ENCODE peak calls at places on chromosomes 11 and 22, in six cellular contexts. C is CD8-positive, alpha-beta T cell; P is adrenal gland; W is brain microvascular endothelial cell; D is foreskin fibroblast; V is heart left ventricle. L is an unnamed sample.

GRCh38 chr11:18752502-18752901 is 26.5 kb upstream of the IGSF22 start:
- DNase-seq in C (no peak), P (no peak), W (no peak), D (no peak), V (no peak), L (no peak)

GRCh38 chr11:19232910-19233503 is 7.7 kb downstream of the E2F8 start:
- DNase-seq in C (no peak), P (no peak), W (peak), D (peak), V (no peak), L (no peak)

GRCh38 chr11:116694017-116694725 is 78.6 kb downstream of the BUD13 start:
- DNase-seq in C (no peak), P (no peak), W (no peak), D (no peak), V (no peak), L (no peak)

GRCh38 chr11:71580057-71581003 is 2.3 kb downstream of the KRTAP5-11 start:
- DNase-seq in C (peak), P (peak), W (peak), D (peak), V (peak), L (peak)

GRCh38 chr11:104522650-104523049 is 358.7 kb upstream of the PDGFD start:
- DNase-seq in C (no peak), P (no peak), W (peak), D (no peak), V (no peak), L (no peak)

GRCh38 chr11:122834065-122834464 is 4.2 kb upstream of the CRTAM start:
- DNase-seq in C (no peak), P (no peak), W (no peak), D (no peak), V (no peak), L (no peak)

GRCh38 chr11:112715091-112715490 is 246.1 kb upstream of the NCAM1 start:
- DNase-seq in C (no peak), P (no peak), W (no peak), D (no peak), V (no peak), L (no peak)

GRCh38 chr11:4203603-4204360 is 109.2 kb downstream of the RRM1 start:
- DNase-seq in C (no peak), P (no peak), W (no peak), D (no peak), V (no peak), L (no peak)

GRCh38 chr11:3226846-3227567 is 5.2 kb downstream of the MRGPRE start:
- DNase-seq in C (no peak), P (peak), W (no peak), D (no peak), V (no peak), L (no peak)

GRCh38 chr11:67466367-67466766 is 2.7 kb downstream of the TMEM134 start:
- DNase-seq in C (no peak), P (no peak), W (no peak), D (no peak), V (no peak), L (no peak)

GRCh38 chr11:118623291-118623655 is 15.9 kb downstream of the PHLDB1 start:
- DNase-seq in C (no peak), P (peak), W (no peak), D (no peak), V (no peak), L (no peak)

GRCh38 chr11:45805305-45806071 is 539 bp downstream of the SLC35C1 start:
- DNase-seq in C (no peak), P (peak), W (peak), D (peak), V (peak), L (peak)

GRCh38 chr11:46229250-46229649 is 48.2 kb upstream of the CREB3L1 start:
- DNase-seq in C (no peak), P (no peak), W (no peak), D (no peak), V (no peak), L (no peak)

GRCh38 chr11:117663389-117663788 is 133.6 kb downstream of the DSCAML1 start:
- DNase-seq in C (no peak), P (no peak), W (no peak), D (no peak), V (no peak), L (no peak)

GRCh38 chr11:23404225-23405160 is 544.2 kb upstream of the CCDC179 start:
- DNase-seq in C (no peak), P (no peak), W (no peak), D (no peak), V (no peak), L (no peak)

GRCh38 chr22:27387561-27387960 is 414.0 kb downstream of the MN1 start:
- DNase-seq in C (no peak), P (no peak), W (no peak), D (no peak), V (no peak), L (no peak)

GRCh38 chr11:92843455-92843854 is 126.0 kb upstream of the MTNR1B start:
- DNase-seq in C (no peak), P (no peak), W (no peak), D (no peak), V (no peak), L (no peak)

GRCh38 chr11:106077609-106078517 is at the start of gene AASDHPPT:
- DNase-seq in C (no peak), P (peak), W (peak), D (no peak), V (no peak), L (no peak)

GRCh38 chr11:45374130-45374529 is 88.0 kb upstream of the SYT13 start:
- DNase-seq in C (no peak), P (no peak), W (no peak), D (no peak), V (no peak), L (no peak)

GRCh38 chr22:48436201-48436931 is 1391.3 kb downstream of the BRD1 start:
- DNase-seq in C (no peak), P (no peak), W (no peak), D (no peak), V (no peak), L (no peak)

GRCh38 chr11:1400168-1401000 is 10.7 kb downstream of the BRSK2 start:
- DNase-seq in C (no peak), P (no peak), W (no peak), D (no peak), V (no peak), L (no peak)

GRCh38 chr11:129018991-129019390 is 76.3 kb upstream of the TP53AIP1 start:
- DNase-seq in C (no peak), P (no peak), W (no peak), D (no peak), V (no peak), L (no peak)

GRCh38 chr11:12100429-12100828 is 10.0 kb upstream of the MICAL2 start:
- DNase-seq in C (no peak), P (no peak), W (no peak), D (no peak), V (no peak), L (no peak)

GRCh38 chr11:96506953-96507354 is 117.1 kb downstream of the JRKL start:
- DNase-seq in C (no peak), P (no peak), W (no peak), D (no peak), V (no peak), L (no peak)

GRCh38 chr11:17389205-17389956 is 922 bp upstream of the KCNJ11 start:
- DNase-seq in C (peak), P (peak), W (no peak), D (no peak), V (peak), L (peak)

GRCh38 chr22:24426436-24426835 is 963 bp upstream of the ADORA2A start:
- DNase-seq in C (no peak), P (no peak), W (no peak), D (no peak), V (no peak), L (no peak)

GRCh38 chr11:71452354-71453020 is 516 bp upstream of the NADSYN1 start:
- DNase-seq in C (peak), P (peak), W (peak), D (peak), V (peak), L (no peak)

GRCh38 chr22:33922268-33922667 is 2.0 kb upstream of the LARGE1 start:
- DNase-seq in C (no peak), P (peak), W (peak), D (no peak), V (peak), L (peak)
- TF ChIP-seq CTCF in C (no peak), P (no peak), W (no peak), D (no peak), V (no peak), L (no peak)

GRCh38 chr22:38074181-38075104 is 9.5 kb downstream of the SLC16A8 start:
- DNase-seq in C (no peak), P (no peak), W (no peak), D (no peak), V (no peak), L (no peak)
- TF ChIP-seq CTCF in C (no peak), P (no peak), W (peak), D (peak), V (no peak), L (peak)

GRCh38 chr11:73726825-73727224 is 34.0 kb downstream of the RAB6A start:
- DNase-seq in C (no peak), P (no peak), W (no peak), D (no peak), V (no peak), L (no peak)

GRCh38 chr11:73734996-73735395 is 25.9 kb downstream of the RAB6A start:
- DNase-seq in C (no peak), P (no peak), W (no peak), D (no peak), V (no peak), L (no peak)

GRCh38 chr11:73728000-73728399 is 32.9 kb downstream of the RAB6A start:
- DNase-seq in C (no peak), P (no peak), W (no peak), D (no peak), V (no peak), L (no peak)

DNA sequence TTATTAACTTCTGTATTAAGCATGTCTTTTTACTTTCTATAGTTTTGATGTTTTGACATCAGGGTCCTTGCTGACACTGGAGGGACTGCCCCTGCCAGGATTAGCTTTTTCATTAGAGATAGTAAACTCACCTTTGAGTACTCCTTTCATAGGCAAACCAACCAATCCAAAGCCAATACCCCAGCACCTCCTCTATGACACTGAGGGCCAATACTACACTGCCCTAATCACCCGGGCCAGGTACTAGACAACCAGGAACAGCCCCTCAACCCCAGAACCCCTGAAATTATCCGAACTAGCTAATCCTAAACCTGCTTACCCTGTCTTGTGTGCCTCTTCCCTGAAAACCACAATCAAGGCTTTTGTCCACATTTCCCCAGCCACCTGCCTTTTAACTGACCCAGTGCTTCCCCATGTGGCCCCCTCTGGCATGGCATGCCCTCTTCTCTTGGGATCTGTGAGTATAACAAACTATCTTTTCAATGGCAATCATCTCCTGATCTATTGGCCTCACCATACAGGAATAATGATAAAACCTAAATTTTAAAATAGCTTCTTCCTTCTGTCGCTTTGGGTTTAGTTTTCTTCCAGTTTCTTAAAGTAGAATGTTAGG is 31.2 kb downstream of the RAB6A start:
- DNase-seq in C (no peak), P (no peak), W (no peak), D (no peak), V (no peak), L (peak)
- TF ChIP-seq CTCF in C (peak), P (peak), W (peak), D (no peak), V (no peak), L (peak)

GRCh38 chr11:59102259-59102765 is 4.7 kb upstream of the FAM111B start:
- DNase-seq in C (peak), P (peak), W (peak), D (peak), V (peak), L (peak)
- TF ChIP-seq CTCF in C (no peak), P (no peak), W (peak), D (peak), V (no peak), L (peak)

GRCh38 chr11:65790104-65790901 is 3.4 kb downstream of the OVOL1 start:
- DNase-seq in C (no peak), P (no peak), W (no peak), D (no peak), V (no peak), L (no peak)
- TF ChIP-seq CTCF in C (no peak), P (no peak), W (no peak), D (no peak), V (no peak), L (no peak)

DNA sequence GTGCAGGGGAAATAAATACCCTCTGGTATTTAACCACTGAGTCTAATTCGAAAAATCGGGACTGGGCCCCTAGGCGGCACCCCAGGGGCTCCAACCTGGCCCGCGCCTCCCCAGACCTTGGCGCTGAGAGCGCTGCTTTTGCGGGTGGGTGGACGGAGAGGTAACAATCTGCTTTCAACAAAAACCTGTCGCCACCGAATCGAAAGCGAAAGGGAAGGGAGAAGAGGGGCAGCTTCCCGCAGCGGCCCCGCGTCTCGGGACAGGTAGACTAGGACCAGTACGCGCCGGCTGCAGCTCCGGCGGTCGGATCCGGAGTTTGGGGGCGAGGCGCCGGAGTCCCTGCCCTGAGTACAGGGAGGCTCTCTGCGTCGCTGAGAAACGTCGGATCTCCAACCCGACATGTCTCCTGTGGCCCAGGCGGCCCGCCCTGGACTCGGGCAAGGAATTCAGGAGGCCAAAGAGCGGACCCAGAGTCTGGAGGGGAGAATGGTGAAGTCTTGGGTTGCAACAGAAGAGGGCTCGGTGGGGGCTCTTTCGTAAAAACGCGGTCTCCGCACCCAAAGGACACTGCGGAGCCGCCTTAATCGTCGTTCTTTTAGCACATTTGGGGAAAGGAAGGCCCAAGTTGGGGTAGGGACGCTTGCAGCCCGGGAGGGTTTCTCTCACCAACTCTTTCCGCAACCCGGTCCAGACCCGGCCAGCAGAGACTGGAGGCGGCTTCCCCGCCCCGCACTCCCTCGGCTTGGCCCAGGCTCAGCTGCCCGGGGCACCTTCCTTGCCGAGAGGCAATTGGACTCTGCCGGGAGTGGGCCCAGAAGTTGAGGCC is 4.1 kb downstream of the ALX4 start:
- DNase-seq in C (no peak), P (no peak), W (peak), D (no peak), V (no peak), L (no peak)
- TF ChIP-seq CTCF in C (no peak), P (no peak), W (no peak), D (no peak), V (no peak), L (no peak)

DNA sequence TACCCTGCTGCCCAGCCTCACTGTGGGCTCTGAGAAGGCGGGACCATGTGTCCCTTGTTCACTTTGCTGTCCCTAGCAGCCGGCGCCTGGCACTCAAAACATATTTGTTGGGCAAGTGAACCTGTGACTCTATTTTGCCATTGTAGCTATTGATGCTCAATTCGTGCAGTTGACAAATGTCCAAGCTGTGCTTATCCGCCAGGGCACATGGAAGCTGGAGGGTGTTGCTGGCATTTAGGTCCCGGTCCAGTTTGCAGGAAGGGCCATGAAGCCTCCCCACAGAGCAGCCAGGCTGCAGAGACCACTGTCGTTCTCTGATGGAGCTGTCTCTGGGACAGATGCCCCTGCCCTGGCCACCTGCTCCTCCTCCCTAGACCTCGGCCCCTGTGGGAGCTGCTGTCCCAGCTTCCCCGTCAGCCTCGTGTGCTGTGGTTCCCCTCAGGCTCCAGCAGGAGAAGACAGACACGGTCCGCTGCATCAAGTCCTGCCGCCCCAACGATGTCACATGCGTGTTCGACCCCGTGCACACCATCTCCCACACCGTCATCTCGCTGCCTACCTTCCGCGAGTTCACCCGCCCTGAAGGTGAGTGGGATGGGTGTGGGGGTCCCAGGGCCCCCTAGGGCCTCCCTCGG is 71.5 kb downstream of the FBLN1 start:
- DNase-seq in C (no peak), P (no peak), W (no peak), D (no peak), V (no peak), L (no peak)
- TF ChIP-seq CTCF in C (no peak), P (no peak), W (no peak), D (no peak), V (no peak), L (no peak)

DNA sequence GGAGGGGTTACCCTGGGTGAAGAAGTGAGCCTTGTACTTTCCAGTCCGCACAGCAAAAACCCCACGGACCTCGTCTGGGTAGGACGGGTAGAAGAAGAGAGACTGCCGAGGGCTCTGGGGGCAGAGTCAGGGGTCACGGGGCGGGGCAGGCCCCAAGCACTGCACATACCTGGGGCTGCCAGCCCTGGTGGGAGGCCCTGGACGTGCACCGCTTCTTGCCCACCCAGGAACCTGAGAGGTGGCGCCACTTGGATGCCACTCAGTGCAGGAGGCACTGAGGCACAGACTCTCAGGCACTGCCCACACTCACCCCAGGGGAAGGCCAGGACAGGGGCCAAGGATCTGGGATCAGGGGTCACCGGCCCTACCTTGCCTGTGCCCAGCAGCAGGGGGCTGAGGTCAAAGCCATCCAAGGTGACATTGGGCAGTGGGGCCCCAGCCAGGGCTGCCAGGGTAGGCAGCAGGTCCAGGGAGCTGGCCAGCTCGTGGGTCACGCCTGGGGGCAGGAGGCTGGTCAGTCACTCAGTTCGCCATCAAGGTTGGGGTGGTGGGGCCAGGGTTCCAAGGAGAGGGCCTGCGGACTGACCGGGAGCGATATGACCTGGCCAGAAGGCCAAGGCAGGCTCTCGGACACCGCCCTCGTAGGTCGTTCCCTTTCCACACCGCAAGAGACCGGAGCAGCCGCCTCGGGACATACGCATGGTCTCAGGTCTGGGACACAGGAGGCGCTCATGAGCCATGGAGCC is 2.2 kb downstream of the ARSA start:
- DNase-seq in C (no peak), P (peak), W (no peak), D (no peak), V (no peak), L (no peak)
- TF ChIP-seq CTCF in C (no peak), P (no peak), W (peak), D (no peak), V (peak), L (no peak)

L was measured in neural crest cell.